ENCODE peak calls at places on chromosomes 7 and 10, in seven cellular contexts. One of them, this sample, is unnamed.

GRCh38 chr10:100446130-100446761 is 16.6 kb upstream of the WNT8B start:
- DNase-seq in HS-27A: no peak
- DNase-seq in choroid plexus epithelial cell: no peak
- DNase-seq in globus pallidus: no peak
- DNase-seq in amniotic epithelial cell: no peak
- DNase-seq in stimulated activated CD4-positive, alpha-beta T cell treated with anti-CD3 and anti-CD28 coated beads, Interleukin-2, amount 100 ng/mL, for 24 hours: no peak
- DNase-seq in astrocyte of the cerebellum: no peak
- DNase-seq in this sample: no peak

GRCh38 chr7:149776305-149776704 is 2.9 kb upstream of the ZNF467 start:
- DNase-seq in HS-27A: no peak
- DNase-seq in choroid plexus epithelial cell: no peak
- DNase-seq in globus pallidus: no peak
- DNase-seq in amniotic epithelial cell: no peak
- DNase-seq in stimulated activated CD4-positive, alpha-beta T cell treated with anti-CD3 and anti-CD28 coated beads, Interleukin-2, amount 100 ng/mL, for 24 hours: no peak
- DNase-seq in astrocyte of the cerebellum: no peak
- DNase-seq in this sample: no peak

GRCh38 chr10:72334196-72334831 is 20.4 kb downstream of the DNAJB12 start:
- DNase-seq in HS-27A: no peak
- DNase-seq in choroid plexus epithelial cell: peak; percentile 96
- DNase-seq in globus pallidus: no peak
- DNase-seq in amniotic epithelial cell: peak; percentile 91
- DNase-seq in stimulated activated CD4-positive, alpha-beta T cell treated with anti-CD3 and anti-CD28 coated beads, Interleukin-2, amount 100 ng/mL, for 24 hours: no peak
- DNase-seq in astrocyte of the cerebellum: peak; percentile 77
- DNase-seq in this sample: no peak

GRCh38 chr10:43214071-43214955 is 52.6 kb downstream of the RASGEF1A start:
- DNase-seq in HS-27A: no peak
- DNase-seq in choroid plexus epithelial cell: peak; percentile 59
- DNase-seq in globus pallidus: no peak
- DNase-seq in amniotic epithelial cell: peak; percentile 34
- DNase-seq in stimulated activated CD4-positive, alpha-beta T cell treated with anti-CD3 and anti-CD28 coated beads, Interleukin-2, amount 100 ng/mL, for 24 hours: no peak
- DNase-seq in astrocyte of the cerebellum: no peak
- DNase-seq in this sample: no peak

GRCh38 chr7:47091141-47091540 is 490.8 kb downstream of the TNS3 start:
- DNase-seq in HS-27A: no peak
- DNase-seq in choroid plexus epithelial cell: peak; percentile 79
- DNase-seq in globus pallidus: no peak
- DNase-seq in amniotic epithelial cell: peak; percentile 76
- DNase-seq in stimulated activated CD4-positive, alpha-beta T cell treated with anti-CD3 and anti-CD28 coated beads, Interleukin-2, amount 100 ng/mL, for 24 hours: no peak
- DNase-seq in astrocyte of the cerebellum: no peak
- DNase-seq in this sample: peak; percentile 28

GRCh38 chr10:80154978-80155695 is 22.6 kb downstream of the PLAC9 start:
- DNase-seq in HS-27A: peak; percentile 49
- DNase-seq in choroid plexus epithelial cell: peak; percentile 92
- DNase-seq in globus pallidus: no peak
- DNase-seq in amniotic epithelial cell: peak; percentile 92
- DNase-seq in stimulated activated CD4-positive, alpha-beta T cell treated with anti-CD3 and anti-CD28 coated beads, Interleukin-2, amount 100 ng/mL, for 24 hours: no peak
- DNase-seq in astrocyte of the cerebellum: peak; percentile 92
- DNase-seq in this sample: peak; percentile 77

GRCh38 chr7:21934824-21935223 is 10.9 kb downstream of the CDCA7L start:
- DNase-seq in HS-27A: no peak
- DNase-seq in choroid plexus epithelial cell: no peak
- DNase-seq in globus pallidus: no peak
- DNase-seq in amniotic epithelial cell: no peak
- DNase-seq in stimulated activated CD4-positive, alpha-beta T cell treated with anti-CD3 and anti-CD28 coated beads, Interleukin-2, amount 100 ng/mL, for 24 hours: no peak
- DNase-seq in astrocyte of the cerebellum: no peak
- DNase-seq in this sample: no peak

GRCh38 chr7:521221-522070 is 1.8 kb upstream of the PDGFA start:
- DNase-seq in HS-27A: no peak
- DNase-seq in choroid plexus epithelial cell: no peak
- DNase-seq in globus pallidus: no peak
- DNase-seq in amniotic epithelial cell: no peak
- DNase-seq in stimulated activated CD4-positive, alpha-beta T cell treated with anti-CD3 and anti-CD28 coated beads, Interleukin-2, amount 100 ng/mL, for 24 hours: no peak
- DNase-seq in astrocyte of the cerebellum: no peak
- DNase-seq in this sample: no peak

GRCh38 chr10:75971402-75972211 is 540.2 kb downstream of the LRMDA start:
- DNase-seq in HS-27A: no peak
- DNase-seq in choroid plexus epithelial cell: peak; percentile 83
- DNase-seq in globus pallidus: no peak
- DNase-seq in amniotic epithelial cell: peak; percentile 65
- DNase-seq in stimulated activated CD4-positive, alpha-beta T cell treated with anti-CD3 and anti-CD28 coated beads, Interleukin-2, amount 100 ng/mL, for 24 hours: no peak
- DNase-seq in astrocyte of the cerebellum: peak; percentile 92
- DNase-seq in this sample: no peak